ENCODE peak calls at places on chromosomes 6 and 20, in ten cellular contexts. One of them, this sample, is unnamed.

GRCh38 chr20:672975-673604 is 2.5 kb downstream of the SCRT2 start:
- DNase-seq in GM20000: no peak
- DNase-seq in breast epithelium: no peak
- DNase-seq in fibroblast of lung: no peak
- DNase-seq in AG09319: no peak
- DNase-seq in A549: peak
- DNase-seq in astrocyte of the spinal cord: no peak
- DNase-seq in Calu3: no peak
- DNase-seq in neural crest cell: no peak
- DNase-seq in GM12865: no peak
- DNase-seq in this sample: no peak

GRCh38 chr20:41408986-41409385 is 42.4 kb upstream of the EMILIN3 start:
- DNase-seq in GM20000: no peak
- DNase-seq in breast epithelium: no peak
- DNase-seq in fibroblast of lung: peak
- DNase-seq in AG09319: no peak
- DNase-seq in A549: no peak
- DNase-seq in astrocyte of the spinal cord: no peak
- DNase-seq in Calu3: no peak
- DNase-seq in neural crest cell: no peak
- DNase-seq in GM12865: no peak
- DNase-seq in this sample: no peak

GRCh38 chr20:49814057-49814675 is 1.5 kb downstream of the SLC9A8 start:
- DNase-seq in GM20000: no peak
- DNase-seq in breast epithelium: no peak
- DNase-seq in fibroblast of lung: no peak
- DNase-seq in AG09319: no peak
- DNase-seq in A549: no peak
- DNase-seq in astrocyte of the spinal cord: no peak
- DNase-seq in Calu3: no peak
- DNase-seq in neural crest cell: no peak
- DNase-seq in GM12865: no peak
- DNase-seq in this sample: peak

GRCh38 chr6:32609731-32610640 is 20.3 kb upstream of the HLA-DRB1 start:
- DNase-seq in GM20000: peak
- DNase-seq in breast epithelium: no peak
- DNase-seq in fibroblast of lung: peak
- DNase-seq in AG09319: peak
- DNase-seq in A549: peak
- DNase-seq in astrocyte of the spinal cord: peak
- DNase-seq in Calu3: peak
- DNase-seq in neural crest cell: peak
- DNase-seq in GM12865: peak
- DNase-seq in this sample: peak

GRCh38 chr6:12606616-12607015 is 110.0 kb upstream of the PHACTR1 start:
- DNase-seq in GM20000: no peak
- DNase-seq in breast epithelium: no peak
- DNase-seq in fibroblast of lung: no peak
- DNase-seq in AG09319: no peak
- DNase-seq in A549: no peak
- DNase-seq in astrocyte of the spinal cord: no peak
- DNase-seq in Calu3: no peak
- DNase-seq in neural crest cell: no peak
- DNase-seq in GM12865: no peak
- DNase-seq in this sample: no peak

GRCh38 chr6:137044366-137045220 is at the start of gene IL20RA:
- DNase-seq in GM20000: peak
- DNase-seq in breast epithelium: peak
- DNase-seq in fibroblast of lung: peak
- DNase-seq in AG09319: no peak
- DNase-seq in A549: peak
- DNase-seq in astrocyte of the spinal cord: peak
- DNase-seq in Calu3: peak
- DNase-seq in neural crest cell: peak
- DNase-seq in GM12865: peak
- DNase-seq in this sample: no peak

GRCh38 chr6:73258721-73259120 is 4.3 kb downstream of the KHDC1 start:
- DNase-seq in GM20000: no peak
- DNase-seq in breast epithelium: no peak
- DNase-seq in fibroblast of lung: no peak
- DNase-seq in AG09319: no peak
- DNase-seq in A549: no peak
- DNase-seq in astrocyte of the spinal cord: no peak
- DNase-seq in Calu3: no peak
- DNase-seq in neural crest cell: no peak
- DNase-seq in GM12865: no peak
- DNase-seq in this sample: no peak

GRCh38 chr20:57695012-57695411 is 14.8 kb downstream of the PMEPA1 start:
- DNase-seq in GM20000: no peak
- DNase-seq in breast epithelium: peak
- DNase-seq in fibroblast of lung: peak
- DNase-seq in AG09319: no peak
- DNase-seq in A549: no peak
- DNase-seq in astrocyte of the spinal cord: peak
- DNase-seq in Calu3: peak
- DNase-seq in neural crest cell: no peak
- DNase-seq in GM12865: no peak
- DNase-seq in this sample: peak

GRCh38 chr6:117506180-117506835 is 23.8 kb downstream of the DCBLD1 start:
- DNase-seq in GM20000: no peak
- DNase-seq in breast epithelium: no peak
- DNase-seq in fibroblast of lung: peak
- DNase-seq in AG09319: no peak
- DNase-seq in A549: no peak
- DNase-seq in astrocyte of the spinal cord: peak
- DNase-seq in Calu3: no peak
- DNase-seq in neural crest cell: no peak
- DNase-seq in GM12865: no peak
- DNase-seq in this sample: no peak

GRCh38 chr20:58321205-58321604 is 11.7 kb downstream of the RAB22A start:
- DNase-seq in GM20000: no peak
- DNase-seq in breast epithelium: no peak
- DNase-seq in fibroblast of lung: no peak
- DNase-seq in AG09319: no peak
- DNase-seq in A549: no peak
- DNase-seq in astrocyte of the spinal cord: no peak
- DNase-seq in Calu3: no peak
- DNase-seq in neural crest cell: no peak
- DNase-seq in GM12865: no peak
- DNase-seq in this sample: no peak

GRCh38 chr6:151052021-151052646 is 186.6 kb downstream of the MTHFD1L start:
- DNase-seq in GM20000: no peak
- DNase-seq in breast epithelium: no peak
- DNase-seq in fibroblast of lung: no peak
- DNase-seq in AG09319: no peak
- DNase-seq in A549: no peak
- DNase-seq in astrocyte of the spinal cord: no peak
- DNase-seq in Calu3: no peak
- DNase-seq in neural crest cell: no peak
- DNase-seq in GM12865: no peak
- DNase-seq in this sample: peak

GRCh38 chr6:82775361-82775760 is 290.3 kb downstream of the UBE3D start:
- DNase-seq in GM20000: no peak
- DNase-seq in breast epithelium: no peak
- DNase-seq in fibroblast of lung: peak
- DNase-seq in AG09319: no peak
- DNase-seq in A549: no peak
- DNase-seq in astrocyte of the spinal cord: no peak
- DNase-seq in Calu3: no peak
- DNase-seq in neural crest cell: no peak
- DNase-seq in GM12865: no peak
- DNase-seq in this sample: no peak

GRCh38 chr20:33601016-33601415 is 61.1 kb upstream of the C20orf144 start:
- DNase-seq in GM20000: no peak
- DNase-seq in breast epithelium: no peak
- DNase-seq in fibroblast of lung: no peak
- DNase-seq in AG09319: no peak
- DNase-seq in A549: no peak
- DNase-seq in astrocyte of the spinal cord: no peak
- DNase-seq in Calu3: no peak
- DNase-seq in neural crest cell: no peak
- DNase-seq in GM12865: no peak
- DNase-seq in this sample: no peak

GRCh38 chr6:53347250-53347920 is 1.4 kb downstream of the ELOVL5 start:
- DNase-seq in GM20000: peak
- DNase-seq in breast epithelium: no peak
- DNase-seq in fibroblast of lung: peak
- DNase-seq in AG09319: no peak
- DNase-seq in A549: no peak
- DNase-seq in astrocyte of the spinal cord: peak
- DNase-seq in Calu3: no peak
- DNase-seq in neural crest cell: no peak
- DNase-seq in GM12865: peak
- DNase-seq in this sample: peak

GRCh38 chr6:87541041-87541440 is 48.7 kb downstream of the RARS2 start:
- DNase-seq in GM20000: no peak
- DNase-seq in breast epithelium: no peak
- DNase-seq in fibroblast of lung: no peak
- DNase-seq in AG09319: no peak
- DNase-seq in A549: no peak
- DNase-seq in astrocyte of the spinal cord: no peak
- DNase-seq in Calu3: no peak
- DNase-seq in neural crest cell: no peak
- DNase-seq in GM12865: no peak
- DNase-seq in this sample: no peak

GRCh38 chr6:90574610-90575009 is 12.3 kb downstream of the MAP3K7 start:
- DNase-seq in GM20000: no peak
- DNase-seq in breast epithelium: no peak
- DNase-seq in fibroblast of lung: peak
- DNase-seq in AG09319: no peak
- DNase-seq in A549: no peak
- DNase-seq in astrocyte of the spinal cord: peak
- DNase-seq in Calu3: no peak
- DNase-seq in neural crest cell: no peak
- DNase-seq in GM12865: no peak
- DNase-seq in this sample: no peak
- TF ChIP-seq CTCF in GM20000: no peak
- TF ChIP-seq CTCF in breast epithelium: no peak
- TF ChIP-seq CTCF in fibroblast of lung: peak
- TF ChIP-seq CTCF in AG09319: no peak
- TF ChIP-seq CTCF in A549: no peak
- TF ChIP-seq CTCF in astrocyte of the spinal cord: peak
- TF ChIP-seq CTCF in Calu3: no peak
- TF ChIP-seq CTCF in neural crest cell: no peak
- TF ChIP-seq CTCF in GM12865: no peak
- TF ChIP-seq CTCF in this sample: no peak

DNA sequence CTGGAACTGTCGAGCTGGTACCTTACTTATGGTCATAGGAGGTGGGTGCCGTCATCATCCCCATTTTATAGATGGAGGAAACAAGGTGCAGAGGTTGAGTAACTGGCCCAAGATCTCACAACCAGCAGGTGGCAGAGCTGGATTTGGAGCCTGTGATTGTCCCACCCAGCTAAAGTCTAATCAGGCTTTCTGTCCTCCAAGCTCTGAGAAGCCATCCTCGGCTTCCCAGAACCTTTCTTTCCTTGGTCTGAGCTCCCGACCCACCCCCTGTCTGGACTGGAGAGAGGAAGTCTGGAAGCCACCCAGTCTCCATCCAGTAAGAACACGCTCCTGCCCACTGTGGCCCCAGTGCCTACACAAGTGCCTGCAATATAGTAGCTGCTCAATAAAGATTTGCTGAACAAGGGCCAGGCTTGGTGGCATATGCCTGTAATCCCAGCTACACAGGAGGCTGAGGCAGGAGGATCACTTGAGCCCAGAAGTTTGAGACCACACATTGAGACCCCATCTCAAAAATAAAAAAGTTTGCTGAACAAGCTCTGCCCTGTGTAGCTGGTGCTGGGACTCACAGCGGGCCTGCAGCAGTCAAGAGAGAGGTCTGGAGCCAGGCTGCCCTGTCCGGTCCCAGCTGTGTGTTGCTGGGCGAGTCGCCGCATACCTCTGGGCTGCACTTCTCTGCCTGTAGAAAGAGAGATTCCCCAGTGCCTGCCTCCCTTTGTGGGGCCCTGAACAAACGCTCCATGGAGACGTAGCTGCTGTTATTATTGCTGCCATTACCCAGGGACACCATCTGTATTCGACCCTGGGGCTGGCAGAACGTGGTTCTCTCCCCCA is 32.5 kb upstream of the DLGAP4 start:
- DNase-seq in GM20000: peak
- DNase-seq in breast epithelium: no peak
- DNase-seq in fibroblast of lung: peak
- DNase-seq in AG09319: no peak
- DNase-seq in A549: peak
- DNase-seq in astrocyte of the spinal cord: no peak
- DNase-seq in Calu3: peak
- DNase-seq in neural crest cell: no peak
- DNase-seq in GM12865: peak
- DNase-seq in this sample: peak
- TF ChIP-seq CTCF in GM20000: no peak
- TF ChIP-seq CTCF in breast epithelium: no peak
- TF ChIP-seq CTCF in fibroblast of lung: peak
- TF ChIP-seq CTCF in AG09319: peak
- TF ChIP-seq CTCF in A549: peak
- TF ChIP-seq CTCF in astrocyte of the spinal cord: peak
- TF ChIP-seq CTCF in Calu3: peak
- TF ChIP-seq CTCF in neural crest cell: peak
- TF ChIP-seq CTCF in GM12865: peak
- TF ChIP-seq CTCF in this sample: peak

DNA sequence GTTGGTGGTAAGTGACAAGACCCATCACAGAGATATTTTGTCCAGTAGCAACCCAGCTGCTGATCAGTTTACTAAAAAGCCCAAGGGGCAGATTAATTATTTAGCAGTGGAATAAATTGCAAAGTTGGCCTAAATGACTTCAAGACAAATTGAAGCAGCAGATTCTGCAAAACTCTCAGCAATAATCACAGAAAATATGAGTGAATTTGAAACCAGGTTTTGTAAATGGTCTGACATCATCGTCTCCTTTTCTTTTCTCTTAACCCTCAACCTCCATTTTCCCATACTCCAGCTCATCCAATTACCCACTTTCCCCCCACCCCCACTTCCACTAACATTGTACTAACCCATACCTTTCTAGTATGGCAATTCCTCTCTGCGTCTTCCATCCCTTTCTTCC is 11.3 kb upstream of the PTPRK start:
- DNase-seq in GM20000: no peak
- DNase-seq in breast epithelium: no peak
- DNase-seq in fibroblast of lung: no peak
- DNase-seq in AG09319: no peak
- DNase-seq in A549: no peak
- DNase-seq in astrocyte of the spinal cord: no peak
- DNase-seq in Calu3: no peak
- DNase-seq in neural crest cell: no peak
- DNase-seq in GM12865: no peak
- DNase-seq in this sample: no peak
- TF ChIP-seq CTCF in GM20000: no peak
- TF ChIP-seq CTCF in breast epithelium: no peak
- TF ChIP-seq CTCF in fibroblast of lung: no peak
- TF ChIP-seq CTCF in AG09319: no peak
- TF ChIP-seq CTCF in A549: no peak
- TF ChIP-seq CTCF in astrocyte of the spinal cord: no peak
- TF ChIP-seq CTCF in Calu3: no peak
- TF ChIP-seq CTCF in neural crest cell: no peak
- TF ChIP-seq CTCF in GM12865: no peak
- TF ChIP-seq CTCF in this sample: no peak

DNA sequence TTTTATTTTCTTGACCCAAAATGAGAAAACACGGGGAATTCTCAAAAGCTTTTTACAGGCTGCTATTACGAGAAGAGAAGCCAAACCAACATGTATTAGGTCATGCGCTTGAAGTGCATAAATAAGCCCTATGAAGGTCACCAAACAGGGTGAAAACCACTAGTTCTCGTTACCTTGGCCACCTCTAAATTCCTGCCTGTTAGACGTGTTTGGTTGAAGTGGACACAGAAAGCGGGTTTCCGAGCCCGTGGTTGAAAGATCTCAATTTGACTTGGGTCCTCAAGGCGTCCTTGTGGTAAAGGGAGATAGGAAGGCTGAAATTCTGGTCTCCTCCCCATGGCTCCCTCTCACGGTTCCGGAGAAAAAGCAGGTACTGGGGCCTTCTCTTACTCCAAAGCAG is 6.2 kb downstream of the EYA2 start:
- DNase-seq in GM20000: no peak
- DNase-seq in breast epithelium: no peak
- DNase-seq in fibroblast of lung: no peak
- DNase-seq in AG09319: no peak
- DNase-seq in A549: no peak
- DNase-seq in astrocyte of the spinal cord: no peak
- DNase-seq in Calu3: no peak
- DNase-seq in neural crest cell: no peak
- DNase-seq in GM12865: peak
- DNase-seq in this sample: no peak
- TF ChIP-seq CTCF in GM20000: no peak
- TF ChIP-seq CTCF in breast epithelium: no peak
- TF ChIP-seq CTCF in fibroblast of lung: no peak
- TF ChIP-seq CTCF in AG09319: no peak
- TF ChIP-seq CTCF in A549: no peak
- TF ChIP-seq CTCF in astrocyte of the spinal cord: no peak
- TF ChIP-seq CTCF in Calu3: no peak
- TF ChIP-seq CTCF in neural crest cell: no peak
- TF ChIP-seq CTCF in GM12865: no peak
- TF ChIP-seq CTCF in this sample: no peak

This sample was measured in epithelial cell of esophagus.